ENCODE peak calls at places on chromosomes 4 and X, in seven cellular contexts. W is left colon; T is amniotic epithelial cell; F is GM13977; I is NCI-H1105; P is stimulated activated naive CD8-positive, alpha-beta T cell treated with anti-CD3 and anti-CD28 coated beads, Interleukin-15, Interleukin-2, amounts not matched to agents 100 U/mL and 50 U/mL, for 24 hours; R is CD4-positive, alpha-beta memory T cell. L is an unnamed sample.

GRCh38 chr4:124710911-124711310 is 1.6 kb downstream of the ANKRD50 start:
- DNase-seq in R (no peak), W (peak), P (no peak), I (peak), T (peak), F (no peak), L (no peak)

GRCh38 chr4:25113915-25114904 is 46.0 kb downstream of the SEPSECS start:
- DNase-seq in T (peak), I (no peak), W (no peak), P (no peak), R (no peak), F (no peak), L (no peak)

GRCh38 chr4:95023110-95023509 is 265.4 kb downstream of the BMPR1B start:
- DNase-seq in R (no peak), I (no peak), P (no peak), T (no peak), W (no peak), F (no peak), L (no peak)

GRCh38 chr4:17561195-17561909 is 15.6 kb upstream of the LAP3 start:
- DNase-seq in W (no peak), I (no peak), T (no peak), P (no peak), R (no peak), F (no peak), L (no peak)

GRCh38 chrX:53714580-53715335 is 28.2 kb upstream of the HUWE1 start:
- DNase-seq in F (peak), I (no peak), W (no peak), R (peak), P (peak), T (no peak), L (peak)

GRCh38 chr4:142353149-142353738 is 492.9 kb downstream of the INPP4B start:
- DNase-seq in I (peak), T (peak), P (no peak), F (no peak), W (no peak), R (peak), L (no peak)

GRCh38 chr4:57342406-57342805 is 232.2 kb upstream of the IGFBP7 start:
- DNase-seq in I (no peak), P (no peak), F (no peak), W (no peak), R (no peak), T (no peak), L (no peak)

GRCh38 chrX:153635388-153635787 is 11.6 kb upstream of the DUSP9 start:
- DNase-seq in R (no peak), P (no peak), I (no peak), F (no peak), W (no peak), T (no peak), L (no peak)

GRCh38 chrX:56802921-56803848 is 74.1 kb downstream of the NBDY start:
- DNase-seq in I (peak), P (peak), T (peak), F (peak), R (peak), W (peak), L (peak)

GRCh38 chr4:76206222-76206942 is 7.2 kb downstream of the SCARB2 start:
- DNase-seq in R (no peak), F (no peak), T (peak), W (no peak), I (no peak), P (no peak), L (no peak)

GRCh38 chr4:52202931-52203330 is 151.8 kb downstream of the SPATA18 start:
- DNase-seq in R (no peak), T (no peak), I (no peak), W (no peak), F (no peak), P (no peak), L (no peak)

GRCh38 chr4:54231419-54232150 is 2.5 kb downstream of the PDGFRA start:
- DNase-seq in P (peak), R (no peak), W (peak), F (peak), T (no peak), I (no peak), L (no peak)

GRCh38 chrX:134174859-134175258 is 62.1 kb upstream of the CCDC160 start:
- DNase-seq in F (no peak), I (no peak), P (no peak), R (no peak), T (no peak), W (no peak), L (no peak)